ENCODE peak calls at places on chromosomes 16 and 17, in ten cellular contexts. E, X, U, D, A, Q, F, R, P and B are unnamed samples.
A peak's percentile ranks its signal among the peaks of the same experiment; 100 is the strongest.

GRCh38 chr17:81405382-81406005 is 10.2 kb downstream of the BAHCC1 start:
- DNase-seq in E (no peak), F (no peak), A (no peak), R (peak; percentile 57), Q (no peak), U (no peak), P (no peak), D (no peak), X (no peak), B (no peak)

GRCh38 chr17:20009052-20009301 is 182 bp upstream of the SPECC1 start:
- DNase-seq in U (no peak), E (no peak), F (peak; percentile 88), P (no peak), Q (no peak), X (no peak), R (no peak), A (no peak), D (no peak), B (no peak)

GRCh38 chr17:29807520-29808361 is 122.3 kb downstream of the SSH2 start:
- DNase-seq in F (peak; percentile 78), Q (peak; percentile 82), E (no peak), P (peak; percentile 51), R (peak; percentile 39), U (peak; percentile 58), A (no peak), X (peak; percentile 65), D (peak; percentile 75), B (peak; percentile 51)

GRCh38 chr17:14793237-14793636 is 471.9 kb downstream of the PMP22 start:
- DNase-seq in R (no peak), X (no peak), P (no peak), Q (no peak), A (no peak), F (no peak), U (no peak), E (no peak), D (no peak), B (no peak)

GRCh38 chr16:10577305-10578202 is 2.8 kb downstream of the EMP2 start:
- DNase-seq in E (no peak), Q (no peak), P (no peak), R (peak; percentile 86), X (no peak), U (no peak), A (peak; percentile 42), D (peak; percentile 91), F (peak; percentile 69), B (no peak)

GRCh38 chr16:70749681-70750601 is 51.0 kb downstream of the VAC14 start:
- DNase-seq in E (no peak), R (no peak), A (no peak), F (no peak), U (no peak), X (no peak), P (no peak), D (no peak), Q (no peak), B (no peak)

GRCh38 chr17:20158580-20158979 is 149.4 kb downstream of the SPECC1 start:
- DNase-seq in F (no peak), R (no peak), Q (no peak), U (no peak), X (no peak), A (no peak), D (no peak), E (no peak), P (no peak), B (no peak)

GRCh38 chr16:11370084-11370931 is 25.0 kb downstream of the RMI2 start:
- DNase-seq in U (no peak), F (peak; percentile 68), D (no peak), X (no peak), A (no peak), E (no peak), P (peak; percentile 7), Q (peak; percentile 91), R (no peak), B (no peak)

GRCh38 chr17:47119746-47120520 is 69.2 kb downstream of the CDC27 start:
- DNase-seq in P (no peak), U (no peak), A (no peak), D (no peak), F (no peak), X (no peak), R (no peak), Q (no peak), E (peak; percentile 86), B (no peak)

GRCh38 chr16:73921295-73921694 is 375.3 kb upstream of the PSMD7 start:
- DNase-seq in D (no peak), Q (no peak), X (no peak), R (no peak), E (no peak), U (no peak), F (no peak), A (no peak), P (no peak), B (no peak)

GRCh38 chr16:24062270-24062817 is 193.8 kb upstream of the CACNG3 start:
- DNase-seq in A (no peak), X (no peak), E (no peak), R (no peak), D (no peak), F (no peak), U (no peak), Q (no peak), P (no peak), B (no peak)

GRCh38 chr16:728890-729744 is 2.2 kb downstream of the HAGHL start:
- DNase-seq in F (peak; percentile 67), A (no peak), X (no peak), R (no peak), E (peak; percentile 29), Q (peak; percentile 81), U (no peak), P (peak; percentile 69), D (no peak), B (no peak)

GRCh38 chr17:44070455-44071197 is at the start of gene G6PC3:
- DNase-seq in U (peak; percentile 68), X (peak; percentile 95), R (peak; percentile 97), Q (peak; percentile 97), E (peak; percentile 93), D (peak; percentile 99), A (peak; percentile 94), F (peak; percentile 96), P (peak; percentile 97), B (peak; percentile 45)
- TF ChIP-seq CTCF in U (no peak), X (no peak), R (peak; percentile 22), Q (no peak), E (no peak), D (no peak), A (peak; percentile 14), F (peak; percentile 19), P (peak; percentile 19), B (no peak)

DNA sequence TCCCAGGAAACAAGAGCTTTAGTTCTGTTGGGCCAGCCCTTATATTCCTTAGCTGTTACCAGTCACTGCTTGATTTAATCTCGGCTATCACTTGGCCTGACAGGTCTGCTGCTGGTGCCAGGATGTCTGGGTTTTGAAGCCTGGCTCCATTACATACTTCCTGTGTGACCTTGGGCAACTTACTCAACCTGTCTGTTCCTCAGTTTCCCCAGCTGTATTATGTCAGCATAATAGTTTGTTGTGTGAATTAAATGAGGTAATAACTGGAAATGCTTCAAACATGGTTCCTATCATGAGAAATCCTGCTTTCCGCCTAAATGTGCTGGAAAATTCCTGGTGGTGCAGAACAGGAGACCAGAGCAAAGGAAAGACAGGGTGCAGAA is 50.6 kb upstream of the STH start:
- DNase-seq in A (no peak), P (peak; percentile 4), U (no peak), R (peak; percentile 67), E (no peak), D (no peak), Q (no peak), F (no peak), X (no peak), B (no peak)
- H3K27ac ChIP-seq in A (peak overlapping the region; percentile 32), P (peak overlapping the region; percentile 90), U (no peak overlapping the region), R (peak overlapping the region; percentile 88), E (peak overlapping the region; percentile 16), D (no peak overlapping the region), Q (no peak overlapping the region), F (no peak overlapping the region), X (no peak overlapping the region), B (no peak overlapping the region)

GRCh38 chr16:67283039-67283825 is 3.9 kb downstream of the PLEKHG4 start:
- DNase-seq in P (no peak), U (no peak), R (no peak), Q (peak; percentile 10), D (no peak), E (no peak), X (no peak), A (no peak), F (no peak), B (no peak)
- TF ChIP-seq CTCF in P (no peak), U (no peak), R (no peak), Q (no peak), D (no peak), E (no peak), X (no peak), A (no peak), F (no peak), B (no peak)

GRCh38 chr17:38453951-38454421 is 25.7 kb downstream of the ARHGAP23 start:
- DNase-seq in U (no peak), Q (no peak), E (no peak), F (no peak), R (no peak), A (no peak), P (no peak), D (no peak), X (no peak), B (no peak)
- H3K27ac ChIP-seq in U (no peak overlapping the region), Q (peak overlapping the region; percentile 19), E (peak overlapping the region; percentile 38), F (peak overlapping the region; percentile 70), R (peak overlapping the region; percentile 73), A (peak overlapping the region; percentile 94), P (peak overlapping the region; percentile 98), D (peak overlapping the region; percentile 61), X (peak overlapping the region; percentile 82), B (no peak overlapping the region)

DNA sequence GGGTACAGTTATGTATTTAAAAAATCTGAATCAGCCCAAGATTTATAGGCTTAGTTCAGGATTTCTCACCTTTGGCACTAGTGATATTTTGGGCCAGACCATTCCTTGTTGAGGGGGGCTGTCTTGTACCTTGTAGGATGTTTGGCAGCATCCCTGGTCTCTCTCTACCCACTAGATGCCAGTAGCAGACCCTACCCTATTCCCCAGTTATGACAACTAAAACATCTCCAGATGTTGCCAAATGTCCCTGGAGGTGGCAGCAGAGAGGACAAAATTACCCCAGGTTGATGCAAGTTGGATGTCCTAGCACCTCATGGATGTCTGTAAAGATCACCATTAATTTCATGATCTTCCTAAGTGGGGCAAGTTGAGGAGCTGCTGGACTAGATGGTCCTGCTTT is 45.8 kb downstream of the SYT17 start:
- DNase-seq in F (no peak), D (no peak), U (no peak), X (no peak), E (no peak), R (no peak), P (no peak), A (no peak), Q (no peak), B (no peak)
- TF ChIP-seq CTCF in F (no peak), D (no peak), U (no peak), X (no peak), E (peak; percentile 26), R (no peak), P (no peak), A (no peak), Q (no peak), B (no peak)